ENCODE peak calls at places on chromosomes 1 and 21, in eight cellular contexts. Q is BE2C, U is heart left ventricle, R is endodermal cell, W is fibroblast of lung, V is endothelial cell of umbilical vein, M is colonic mucosa, L is A549. S is an unnamed sample.

GRCh38 chr1:72648465-72648864 is 366.1 kb upstream of the NEGR1 start:
- DNase-seq in U (no peak), W (no peak), R (no peak), Q (no peak), M (no peak), V (no peak), L (no peak), S (no peak)

GRCh38 chr1:61187380-61188086 is 105.2 kb downstream of the NFIA start:
- DNase-seq in L (no peak), M (no peak), Q (no peak), W (no peak), U (no peak), R (no peak), V (no peak), S (no peak)

GRCh38 chr1:156795787-156796186 is 20.9 kb downstream of the SH2D2A start:
- DNase-seq in V (no peak), U (no peak), L (no peak), M (no peak), R (no peak), Q (no peak), W (no peak), S (no peak)

GRCh38 chr1:54499097-54500029 is 48.7 kb upstream of the ACOT11 start:
- DNase-seq in U (no peak), V (peak; percentile 43), Q (no peak), M (no peak), R (peak; percentile 89), W (peak; percentile 33), L (peak; percentile 37), S (no peak)

GRCh38 chr1:145901312-145902021 is 8.4 kb downstream of the ITGA10 start:
- DNase-seq in M (no peak), U (no peak), Q (no peak), W (no peak), L (no peak), R (peak; percentile 69), V (no peak), S (no peak)

GRCh38 chr1:197696372-197696771 is 78.9 kb downstream of the DENND1B start:
- DNase-seq in V (peak; percentile 26), L (no peak), W (peak; percentile 17), U (no peak), R (no peak), M (no peak), Q (no peak), S (no peak)

GRCh38 chr1:63405021-63405420 is 37.6 kb downstream of the ALG6 start:
- DNase-seq in W (no peak), U (no peak), V (no peak), Q (no peak), L (no peak), R (no peak), M (no peak), S (no peak)

GRCh38 chr1:151739590-151740355 is 18.5 kb downstream of the RIIAD1 start:
- DNase-seq in W (no peak), L (no peak), R (peak; percentile 51), U (no peak), Q (no peak), V (no peak), M (no peak), S (no peak)

GRCh38 chr1:41936107-41936506 is 17.4 kb upstream of the HIVEP3 start:
- DNase-seq in V (peak; percentile 15), R (no peak), U (no peak), M (no peak), W (peak; percentile 34), Q (no peak), L (no peak), S (no peak)

GRCh38 chr1:172698224-172698623 is 39.3 kb downstream of the FASLG start:
- DNase-seq in R (no peak), M (no peak), U (no peak), Q (no peak), V (no peak), L (no peak), W (no peak), S (no peak)

GRCh38 chr1:64282353-64282752 is 78.9 kb downstream of the UBE2U start:
- DNase-seq in L (no peak), V (no peak), Q (peak; percentile 83), U (no peak), W (no peak), M (no peak), R (no peak), S (peak; percentile 63)

DNA sequence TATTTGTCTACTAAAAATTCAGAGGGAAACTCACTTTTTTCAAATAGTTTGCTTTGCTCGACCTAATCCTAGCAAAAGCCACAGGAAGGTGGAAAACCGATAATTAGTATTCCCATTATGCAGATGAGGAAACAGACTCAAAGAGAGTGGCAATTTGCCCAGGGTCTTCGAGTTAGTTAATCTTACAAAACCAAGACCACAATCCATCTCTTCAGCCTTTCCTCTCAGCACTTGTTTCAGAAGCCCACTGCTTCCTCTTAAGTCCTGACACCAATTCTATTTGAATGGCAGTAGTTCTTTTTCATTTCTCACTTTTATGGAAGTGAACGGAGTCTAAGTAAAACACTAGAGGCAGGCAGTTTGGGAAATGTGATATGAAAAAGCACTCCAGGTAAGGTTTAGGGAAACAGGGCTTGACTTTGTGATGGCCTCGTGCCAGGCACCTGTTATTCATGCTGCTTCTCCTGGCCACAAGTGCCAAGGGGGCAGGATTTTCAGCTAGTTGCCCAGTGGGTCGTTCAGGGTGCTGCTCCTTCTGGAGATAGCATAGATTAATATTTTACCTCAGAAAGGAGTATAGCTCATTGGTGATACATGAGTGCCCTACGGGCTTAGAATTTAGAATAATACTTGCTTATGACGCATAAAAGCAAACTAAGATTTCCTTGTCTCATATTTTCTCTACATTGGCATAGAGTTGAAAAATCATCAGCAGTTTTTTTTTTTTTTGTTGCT is 76.6 kb upstream of the NRIP1 start:
- DNase-seq in V (no peak), L (peak; percentile 21), M (peak; percentile 81), Q (no peak), U (no peak), R (no peak), W (no peak), S (peak; percentile 69)
- H3K4me3 ChIP-seq in V (no peak overlapping the region), L (no peak overlapping the region), M (no peak overlapping the region), Q (no peak overlapping the region), U (no peak overlapping the region), R (no peak overlapping the region), W (no peak overlapping the region), S (no peak overlapping the region)

GRCh38 chr1:9373614-9374013 is 80.9 kb downstream of the SPSB1 start:
- DNase-seq in L (no peak), V (peak; percentile 78), W (no peak), U (no peak), M (no peak), Q (no peak), R (no peak), S (no peak)

GRCh38 chr1:9376430-9376829 is 83.7 kb downstream of the SPSB1 start:
- DNase-seq in Q (no peak), U (no peak), R (no peak), V (no peak), W (no peak), M (no peak), L (no peak), S (no peak)

GRCh38 chr1:9375912-9376311 is 83.2 kb downstream of the SPSB1 start:
- DNase-seq in M (peak; percentile 33), W (no peak), R (no peak), V (no peak), U (no peak), Q (no peak), L (no peak), S (no peak)

GRCh38 chr1:9376886-9377333 is 84.2 kb downstream of the SPSB1 start:
- DNase-seq in L (no peak), M (peak; percentile 35), R (no peak), W (peak; percentile 74), V (peak; percentile 68), Q (no peak), U (no peak), S (no peak)

DNA sequence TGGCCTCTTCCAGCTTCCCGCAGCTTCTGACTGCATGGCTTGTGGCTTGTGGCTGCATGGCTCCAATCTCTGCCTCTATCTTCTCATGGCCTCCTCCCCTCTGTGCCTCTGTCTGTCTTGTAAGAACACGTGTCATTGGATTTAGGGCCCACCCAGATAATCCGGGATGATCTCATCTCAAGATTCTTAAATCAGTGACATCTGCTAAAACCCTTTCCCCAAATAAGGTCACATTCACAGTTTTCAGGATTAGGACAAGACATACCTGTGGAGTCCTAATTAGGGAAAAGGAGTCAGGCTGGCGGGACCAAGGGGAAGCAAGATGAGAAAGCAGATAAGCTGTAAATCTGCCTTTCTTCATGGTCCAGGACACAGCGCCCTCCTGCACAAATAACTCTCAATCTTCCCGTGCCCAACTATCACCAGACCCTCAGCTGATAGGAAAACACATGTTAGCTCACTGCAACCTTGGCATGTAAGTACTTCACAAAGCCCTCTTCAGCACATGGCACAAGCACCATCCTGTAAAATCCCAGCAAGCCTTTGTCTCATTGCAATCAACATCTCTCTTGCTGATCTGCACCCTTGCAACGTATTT is 82.2 kb downstream of the SPSB1 start:
- DNase-seq in R (peak; percentile 66), U (no peak), M (no peak), L (no peak), W (no peak), V (no peak), Q (no peak), S (no peak)
- H3K4me1 ChIP-seq in R (peaks cover 2% of the 10 kb centered on the region), U (peaks cover 27% of the 10 kb centered on the region), M (peaks cover 13% of the 10 kb centered on the region), L (no peaks in the 10 kb centered on the region), W (peaks cover 10% of the 10 kb centered on the region), V (peaks cover 38% of the 10 kb centered on the region), Q (no peaks in the 10 kb centered on the region), S (no peaks in the 10 kb centered on the region)

DNA sequence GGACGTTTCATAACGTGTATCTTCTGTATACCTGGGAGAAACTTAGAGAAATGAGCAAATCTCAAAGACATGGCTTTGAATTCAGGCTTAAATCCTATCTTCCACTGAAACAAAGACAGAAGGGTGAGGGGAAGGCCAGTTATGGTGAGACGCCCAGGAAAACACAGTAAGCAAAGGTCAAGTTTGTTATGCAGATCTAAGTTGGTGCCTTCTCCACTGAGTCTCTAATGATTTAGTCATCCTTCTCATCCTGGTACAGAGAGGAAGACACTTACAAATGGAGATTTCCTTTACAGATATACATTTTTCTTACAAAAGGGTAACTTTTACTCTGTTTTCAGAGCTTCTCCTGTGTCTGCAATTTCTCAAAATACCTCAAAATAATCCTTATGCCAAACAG is 64.4 kb downstream of the MAP3K7CL start:
- DNase-seq in U (no peak), L (no peak), Q (no peak), W (no peak), R (no peak), V (no peak), M (no peak), S (no peak)
- H3K4me3 ChIP-seq in U (peak overlapping the region; percentile 5), L (no peak overlapping the region), Q (no peak overlapping the region), W (peak overlapping the region; percentile 9), R (no peak overlapping the region), V (no peak overlapping the region), M (no peak overlapping the region), S (no peak overlapping the region)

GRCh38 chr1:39407889-39408640 is 83.4 kb upstream of the BMP8A start:
- DNase-seq in U (no peak), L (no peak), M (peak; percentile 51), V (no peak), W (no peak), Q (no peak), R (no peak), S (no peak)

GRCh38 chr1:39408641-39409054 is 82.8 kb upstream of the BMP8A start:
- DNase-seq in L (peak; percentile 86), U (peak; percentile 97), W (peak; percentile 94), V (peak; percentile 97), M (peak; percentile 94), R (peak; percentile 99), Q (peak; percentile 92), S (peak; percentile 98)

GRCh38 chr1:39406533-39407478 is 84.6 kb upstream of the BMP8A start:
- DNase-seq in V (peak; percentile 37), W (peak; percentile 51), L (no peak), R (no peak), U (no peak), M (no peak), Q (no peak), S (no peak)

GRCh38 chr1:39409055-39409816 is 82.2 kb upstream of the BMP8A start:
- DNase-seq in Q (peak; percentile 24), M (peak; percentile 57), W (peak; percentile 72), R (peak; percentile 81), L (no peak), V (peak; percentile 88), U (peak; percentile 72), S (peak; percentile 65)

GRCh38 chr1:39407496-39407888 is 83.9 kb upstream of the BMP8A start:
- DNase-seq in W (no peak), L (no peak), Q (no peak), U (no peak), M (no peak), R (no peak), V (no peak), S (no peak)
- H3K4me1 ChIP-seq in W (peaks cover 35% of the 10 kb centered on the region), L (peaks cover 60% of the 10 kb centered on the region), Q (peaks cover 2% of the 10 kb centered on the region), U (peaks cover 65% of the 10 kb centered on the region), M (peaks cover 4% of the 10 kb centered on the region), R (peaks cover 19% of the 10 kb centered on the region), V (peaks cover 48% of the 10 kb centered on the region), S (peaks cover 55% of the 10 kb centered on the region)